ENCODE peak calls at places on chromosome 14, in four cellular contexts. Z, N, Q and I are unnamed samples.

GRCh38 chr14:35123388-35123703 is 994 bp downstream of the PRORP start:
- DNase-seq in Q (no peak), Z (no peak), N (no peak), I (no peak)

GRCh38 chr14:79510659-79511058 is 700.6 kb downstream of the DIO2 start:
- DNase-seq in Q (no peak), Z (peak), N (peak), I (no peak)

GRCh38 chr14:50600849-50601248 is 40.9 kb downstream of the ATL1 start:
- DNase-seq in N (no peak), Z (no peak), Q (no peak), I (no peak)

GRCh38 chr14:74905595-74906142 is 17.4 kb downstream of the RPS6KL1 start:
- DNase-seq in Q (peak), Z (no peak), N (peak), I (no peak)

GRCh38 chr14:42994001-42994736 is 1387.5 kb downstream of the LRFN5 start:
- DNase-seq in N (no peak), Z (peak), Q (no peak), I (peak)

GRCh38 chr14:89598548-89599186 is 181.6 kb upstream of the FOXN3 start:
- DNase-seq in N (no peak), Z (no peak), Q (no peak), I (no peak)

GRCh38 chr14:67704484-67705089 is 2.9 kb downstream of the RDH12 start:
- DNase-seq in N (peak), Z (peak), Q (no peak), I (peak)

GRCh38 chr14:77024171-77024627 is 4.3 kb downstream of the IRF2BPL start:
- DNase-seq in Z (no peak), Q (no peak), N (peak), I (no peak)

GRCh38 chr14:49306152-49306751 is 279.9 kb downstream of the RPS29 start:
- DNase-seq in Z (peak), Q (no peak), N (no peak), I (no peak)

GRCh38 chr14:96260341-96260821 is 4.4 kb downstream of the BDKRB1 start:
- DNase-seq in Z (no peak), Q (no peak), N (no peak), I (no peak)

GRCh38 chr14:87705439-87705896 is 287.5 kb downstream of the GALC start:
- DNase-seq in Q (no peak), Z (no peak), N (no peak), I (peak)

GRCh38 chr14:96268426-96269358 is 12.7 kb downstream of the BDKRB1 start:
- DNase-seq in Q (no peak), N (no peak), Z (peak), I (peak)

GRCh38 chr14:84252706-84253105 is 1277.2 kb upstream of the FLRT2 start:
- DNase-seq in N (no peak), Q (no peak), Z (no peak), I (no peak)

GRCh38 chr14:89509891-89510290 is 92.9 kb upstream of the FOXN3 start:
- DNase-seq in N (no peak), Z (no peak), Q (no peak), I (no peak)

GRCh38 chr14:91264151-91265150 is 19.9 kb upstream of the GPR68 start:
- DNase-seq in N (peak), Z (no peak), Q (peak), I (no peak)

GRCh38 chr14:73452341-73453191 is 5.8 kb downstream of the NUMB start:
- DNase-seq in Z (peak), Q (no peak), N (no peak), I (peak)

GRCh38 chr14:60981626-60982455 is 796 bp downstream of the SLC38A6 start:
- DNase-seq in Z (no peak), Q (no peak), N (peak), I (no peak)

GRCh38 chr14:76920572-76921175 is 94.5 kb downstream of the LRRC74A start:
- DNase-seq in Z (no peak), Q (no peak), N (no peak), I (no peak)

GRCh38 chr14:102316048-102316745 is 3.3 kb upstream of the ZNF839 start:
- DNase-seq in N (peak), Z (peak), Q (no peak), I (no peak)

GRCh38 chr14:77221241-77221871 is 39.8 kb downstream of the TMEM63C start:
- DNase-seq in N (no peak), Q (no peak), Z (no peak), I (no peak)

GRCh38 chr14:63650336-63650952 is 8.8 kb upstream of the WDR89 start:
- DNase-seq in Z (no peak), N (no peak), Q (no peak), I (no peak)

GRCh38 chr14:36068777-36069534 is 107.6 kb downstream of the PTCSC3 start:
- DNase-seq in Z (peak), Q (no peak), N (no peak), I (no peak)

GRCh38 chr14:90681889-90682429 is 134.3 kb downstream of the TTC7B start:
- DNase-seq in N (no peak), Z (no peak), Q (no peak), I (no peak)

GRCh38 chr14:52550661-52551060 is 1.6 kb downstream of the TXNDC16 start:
- DNase-seq in Z (no peak), Q (no peak), N (no peak), I (no peak)

GRCh38 chr14:20679907-20680306 is 4.5 kb upstream of the RNASE4 start:
- DNase-seq in Q (no peak), Z (no peak), N (peak), I (no peak)

GRCh38 chr14:72679106-72679505 is 214.8 kb downstream of the DPF3 start:
- DNase-seq in Q (no peak), Z (no peak), N (no peak), I (no peak)

GRCh38 chr14:44942436-44942835 is 19.3 kb downstream of the KLHL28 start:
- DNase-seq in Z (no peak), Q (no peak), N (no peak), I (no peak)

GRCh38 chr14:102924632-102925588 is 2.4 kb downstream of the AMN start:
- DNase-seq in Z (no peak), N (no peak), Q (no peak), I (no peak)

GRCh38 chr14:87508333-87508732 is 484.6 kb downstream of the GALC start:
- DNase-seq in Z (no peak), Q (no peak), N (no peak), I (no peak)

GRCh38 chr14:74510211-74510931 is 16.8 kb downstream of the ISCA2 start:
- DNase-seq in N (no peak), Q (peak), Z (no peak), I (no peak)

GRCh38 chr14:64060648-64061096 is 207.9 kb downstream of the SYNE2 start:
- DNase-seq in N (no peak), Q (no peak), Z (no peak), I (peak)

GRCh38 chr14:24921903-24922302 is 128.0 kb downstream of the STXBP6 start:
- DNase-seq in N (no peak), Q (no peak), Z (no peak), I (no peak)

GRCh38 chr14:67003009-67003753 is 186.1 kb upstream of the GARIN2 start:
- DNase-seq in Z (no peak), Q (no peak), N (no peak), I (no peak)

GRCh38 chr14:91249841-91250616 is 5.5 kb upstream of the GPR68 start:
- DNase-seq in Z (no peak), Q (peak), N (no peak), I (peak)

GRCh38 chr14:54427914-54428313 is 13.3 kb downstream of the CNIH1 start:
- DNase-seq in Z (no peak), N (no peak), Q (no peak), I (no peak)

GRCh38 chr14:81453166-81453766 is 53.1 kb upstream of the STON2 start:
- DNase-seq in Z (peak), Q (no peak), N (peak), I (no peak)

GRCh38 chr14:100819829-100820475 is 6.0 kb upstream of the MEG3 start:
- DNase-seq in Z (no peak), N (no peak), Q (no peak), I (no peak)

GRCh38 chr14:32074887-32075572 is 2.1 kb upstream of the ARHGAP5 start:
- DNase-seq in Z (no peak), N (no peak), Q (no peak), I (no peak)
- H3K4me3 ChIP-seq in Z (peak), N (no peak), Q (peak), I (peak)

GRCh38 chr14:94227029-94227428 is 52.9 kb downstream of the PPP4R4 start:
- DNase-seq in Q (no peak), N (no peak), Z (no peak), I (no peak)
- H3K4me3 ChIP-seq in Q (no peak), N (no peak), Z (no peak), I (no peak)

DNA sequence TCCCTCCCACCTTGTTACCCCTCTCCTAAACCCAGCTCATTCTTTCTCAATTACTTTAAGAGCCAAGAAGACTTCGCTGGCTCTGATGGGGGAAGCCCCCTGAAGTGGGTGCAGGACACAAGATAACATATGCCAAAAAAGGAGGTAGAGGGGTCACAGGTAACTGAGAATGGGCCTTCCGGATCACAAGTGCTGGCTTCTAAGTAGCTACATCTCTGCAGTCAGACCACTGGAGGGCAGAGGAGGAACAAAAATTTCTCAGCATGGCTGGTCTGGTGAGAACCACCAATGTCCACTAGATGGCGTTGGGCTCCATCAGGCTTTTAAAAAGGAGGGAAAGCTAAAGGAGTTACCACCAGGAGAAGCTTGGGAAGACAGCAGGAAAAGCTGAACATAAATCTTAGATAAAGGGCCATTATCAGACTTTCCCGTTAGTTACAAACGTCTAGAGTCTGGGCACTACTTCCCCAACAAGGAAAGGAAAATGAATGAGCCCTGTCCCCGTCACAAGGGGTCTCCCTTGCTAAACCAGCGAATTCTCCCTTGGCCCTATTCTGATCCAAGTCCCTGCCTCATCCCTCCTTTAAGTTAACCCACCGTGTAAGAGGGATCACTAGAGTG is 11.6 kb upstream of the CDH24 start:
- DNase-seq in N (peak), Z (peak), Q (no peak), I (peak)
- H3K4me3 ChIP-seq in N (no peak), Z (peak), Q (no peak), I (peak)

DNA sequence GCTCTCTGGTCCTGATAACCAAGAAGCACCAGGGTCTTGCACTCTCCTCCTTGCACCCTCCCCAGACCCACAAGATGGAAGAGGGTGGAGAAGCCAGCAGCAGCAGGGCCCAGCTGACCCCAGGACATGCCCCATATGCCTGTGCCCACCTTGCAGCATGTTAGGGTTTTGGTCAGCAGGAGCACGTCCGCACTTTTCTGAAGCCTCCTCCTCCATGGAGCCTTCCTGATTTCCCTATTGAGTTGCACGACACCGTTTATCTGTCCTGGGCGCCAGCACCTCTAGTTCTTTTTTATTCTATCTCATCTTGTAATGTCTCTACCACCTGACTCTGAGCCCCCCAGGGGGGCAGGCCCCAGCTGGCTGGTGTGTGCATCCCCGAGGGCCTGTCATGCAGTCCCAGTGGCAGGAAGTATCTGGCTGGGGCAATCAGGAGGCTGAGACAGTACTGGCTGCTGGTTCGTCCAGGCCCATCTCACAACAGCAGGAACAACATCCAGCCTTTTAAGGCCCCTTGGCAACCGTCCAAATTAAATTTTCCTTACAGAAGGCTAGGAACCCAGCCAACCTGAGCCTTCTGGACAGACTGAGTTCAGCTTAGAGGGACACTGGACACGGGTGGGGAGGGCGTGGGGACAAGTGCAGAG is 39.6 kb downstream of the CCDC85C start:
- DNase-seq in Z (peak), N (peak), Q (no peak), I (no peak)
- H3K4me3 ChIP-seq in Z (no peak), N (no peak), Q (no peak), I (no peak)

DNA sequence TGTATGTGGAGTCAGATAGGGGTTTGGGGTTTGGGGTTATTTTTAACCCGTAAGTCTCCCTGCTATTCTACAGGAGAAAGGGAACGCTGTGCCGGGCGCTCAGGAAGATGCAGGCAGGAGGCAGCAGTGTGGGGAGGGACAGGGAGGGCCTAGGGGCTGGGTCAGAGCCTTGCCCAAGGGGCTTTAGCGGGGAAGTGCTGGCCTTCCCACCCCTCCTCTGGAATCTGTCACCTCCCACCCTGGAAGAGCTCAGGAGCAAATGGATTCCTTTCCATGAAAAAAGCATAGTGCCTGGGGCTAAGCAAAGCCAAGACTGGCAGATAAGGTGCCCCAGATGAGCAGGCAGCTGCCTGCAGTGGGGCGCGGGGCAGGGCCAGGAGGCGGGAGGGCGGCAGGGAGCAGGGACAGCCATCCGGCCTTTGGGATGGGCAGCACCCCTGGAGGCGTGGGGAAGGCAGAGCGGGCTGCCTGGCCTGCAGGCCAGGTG is 7.3 kb upstream of the INF2 start:
- DNase-seq in Z (no peak), Q (no peak), N (no peak), I (no peak)
- H3K4me3 ChIP-seq in Z (no peak), Q (peak), N (no peak), I (peak)